ENCODE peak calls at places on chromosomes 13 and 19, in four cellular contexts. K, X, C and Z are unnamed samples.

GRCh38 chr13:94417294-94417693 is 62.2 kb downstream of the DCT start:
- DNase-seq in X (no peak), C (no peak), K (no peak), Z (no peak)

GRCh38 chr13:101925731-101926130 is 473.3 kb downstream of the ITGBL1 start:
- DNase-seq in K (no peak), C (no peak), X (no peak), Z (no peak)

GRCh38 chr13:48096670-48097069 is 1.8 kb upstream of the MED4 start:
- DNase-seq in X (no peak), K (no peak), C (no peak), Z (no peak)

GRCh38 chr13:113510871-113511270 is 20.4 kb upstream of the DCUN1D2 start:
- DNase-seq in C (no peak), K (no peak), X (no peak), Z (no peak)

GRCh38 chr19:15417699-15418098 is 1.1 kb downstream of the AKAP8L start:
- DNase-seq in C (no peak), X (no peak), K (no peak), Z (peak)

GRCh38 chr13:91400094-91400462 is 1.7 kb downstream of the GPC5 start:
- DNase-seq in X (no peak), K (no peak), C (no peak), Z (no peak)

GRCh38 chr19:47802521-47803043 is 1.8 kb downstream of the TPRX1 start:
- DNase-seq in X (no peak), K (no peak), C (no peak), Z (no peak)

GRCh38 chr13:73870970-73871935 is 263.0 kb downstream of the KLF12 start:
- DNase-seq in X (no peak), K (no peak), C (no peak), Z (no peak)

GRCh38 chr13:43304945-43305344 is 281.6 kb downstream of the DNAJC15 start:
- DNase-seq in K (no peak), C (no peak), X (no peak), Z (no peak)

GRCh38 chr13:85386424-85386823 is 412.8 kb downstream of the SLITRK6 start:
- DNase-seq in C (no peak), K (no peak), X (no peak), Z (no peak)

GRCh38 chr13:90640976-90641375 is 706.5 kb upstream of the MIR17HG start:
- DNase-seq in X (no peak), C (no peak), K (no peak), Z (no peak)

GRCh38 chr13:33761744-33762143 is 56.2 kb upstream of the RFC3 start:
- DNase-seq in C (no peak), K (no peak), X (no peak), Z (no peak)

GRCh38 chr19:57830071-57830602 is at the start of gene ZNF587B:
- DNase-seq in K (peak), C (peak), X (peak), Z (peak)
- TF ChIP-seq POLR2AphosphoS5 in K (peak), C (no peak), X (no peak), Z (peak)

GRCh38 chr13:92512852-92513251 is 713.8 kb upstream of the GPC6 start:
- DNase-seq in K (no peak), C (no peak), X (no peak), Z (no peak)
- H3K4me3 ChIP-seq in K (no peak), C (no peak), X (no peak), Z (no peak)

GRCh38 chr19:7751157-7751783 is 3.9 kb upstream of the CD209 start:
- DNase-seq in C (no peak), K (no peak), X (no peak), Z (no peak)

GRCh38 chr19:7746903-7747884 is at the start of gene CD209:
- DNase-seq in X (no peak), C (peak), K (no peak), Z (no peak)

GRCh38 chr19:7748171-7748570 is 837 bp upstream of the CD209 start:
- DNase-seq in X (no peak), K (no peak), C (no peak), Z (no peak)

GRCh38 chr19:7744871-7745270 is 2.5 kb downstream of the CD209 start:
- DNase-seq in X (no peak), K (no peak), C (peak), Z (peak)

GRCh38 chr19:7748756-7749155 is 1.4 kb upstream of the CD209 start:
- DNase-seq in K (no peak), C (peak), X (no peak), Z (no peak)
- TF ChIP-seq CTCF in K (no peak), C (no peak), X (no peak), Z (no peak)

GRCh38 chr19:3725640-3726310 is 17.6 kb downstream of the TJP3 start:
- DNase-seq in X (peak), K (peak), C (no peak), Z (no peak)
- TF ChIP-seq POLR2AphosphoS5 in X (peak), K (peak), C (no peak), Z (no peak)

GRCh38 chr19:56161534-56161933 is 14.3 kb upstream of the GALP start:
- DNase-seq in C (no peak), K (no peak), X (no peak), Z (no peak)
- H3K4me3 ChIP-seq in C (no peak), K (no peak), X (no peak), Z (no peak)